ENCODE peak calls at places on chromosomes 3 and 15, in five cellular contexts. One of them, this sample, is unnamed.
A peak's percentile ranks its signal among the peaks of the same experiment; 100 is the strongest.

GRCh38 chr3:7285502-7285901 is 424.6 kb downstream of the GRM7 start:
- DNase-seq in kidney: no peak
- DNase-seq in fibroblast of lung: no peak
- DNase-seq in AG10803: no peak
- DNase-seq in AG09319: no peak
- DNase-seq in this sample: no peak

GRCh38 chr3:184067573-184068055 is 14.8 kb downstream of the HTR3C start:
- DNase-seq in kidney: no peak
- DNase-seq in fibroblast of lung: no peak
- DNase-seq in AG10803: no peak
- DNase-seq in AG09319: no peak
- DNase-seq in this sample: no peak

GRCh38 chr15:94937243-94937642 is 705.9 kb downstream of the MCTP2 start:
- DNase-seq in kidney: no peak
- DNase-seq in fibroblast of lung: no peak
- DNase-seq in AG10803: no peak
- DNase-seq in AG09319: no peak
- DNase-seq in this sample: no peak

GRCh38 chr15:89665449-89666146 is 10.3 kb upstream of the KIF7 start:
- DNase-seq in kidney: peak; percentile 86
- DNase-seq in fibroblast of lung: peak; percentile 71
- DNase-seq in AG10803: peak; percentile 70
- DNase-seq in AG09319: no peak
- DNase-seq in this sample: no peak

GRCh38 chr3:12733566-12733965 is 25.5 kb downstream of the TMEM40 start:
- DNase-seq in kidney: no peak
- DNase-seq in fibroblast of lung: no peak
- DNase-seq in AG10803: no peak
- DNase-seq in AG09319: no peak
- DNase-seq in this sample: no peak

GRCh38 chr3:190017575-190018288 is 103.0 kb downstream of the P3H2 start:
- DNase-seq in kidney: no peak
- DNase-seq in fibroblast of lung: peak; percentile 80
- DNase-seq in AG10803: peak; percentile 81
- DNase-seq in AG09319: peak; percentile 54
- DNase-seq in this sample: no peak

GRCh38 chr15:59237119-59237853 is 30.6 kb downstream of the LDHAL6B start:
- DNase-seq in kidney: no peak
- DNase-seq in fibroblast of lung: no peak
- DNase-seq in AG10803: no peak
- DNase-seq in AG09319: no peak
- DNase-seq in this sample: no peak

GRCh38 chr3:157099337-157100078 is 60.4 kb downstream of the CCNL1 start:
- DNase-seq in kidney: no peak
- DNase-seq in fibroblast of lung: peak; percentile 77
- DNase-seq in AG10803: peak; percentile 50
- DNase-seq in AG09319: no peak
- DNase-seq in this sample: no peak

GRCh38 chr15:91944334-91944733 is 90.8 kb downstream of the SLCO3A1 start:
- DNase-seq in kidney: no peak
- DNase-seq in fibroblast of lung: no peak
- DNase-seq in AG10803: no peak
- DNase-seq in AG09319: no peak
- DNase-seq in this sample: no peak

GRCh38 chr3:135304378-135304777 is 509.3 kb downstream of the EPHB1 start:
- DNase-seq in kidney: no peak
- DNase-seq in fibroblast of lung: no peak
- DNase-seq in AG10803: peak; percentile 3
- DNase-seq in AG09319: no peak
- DNase-seq in this sample: no peak

GRCh38 chr3:120908030-120908802 is at the start of gene STXBP5L:
- DNase-seq in kidney: peak; percentile 89
- DNase-seq in fibroblast of lung: peak; percentile 72
- DNase-seq in AG10803: peak; percentile 51
- DNase-seq in AG09319: peak; percentile 5
- DNase-seq in this sample: no peak

GRCh38 chr3:181534881-181535280 is 176.8 kb upstream of the SOX2 start:
- DNase-seq in kidney: no peak
- DNase-seq in fibroblast of lung: peak; percentile 40
- DNase-seq in AG10803: no peak
- DNase-seq in AG09319: no peak
- DNase-seq in this sample: no peak

GRCh38 chr15:63969652-63970421 is 76.4 kb downstream of the DAPK2 start:
- DNase-seq in kidney: peak; percentile 26
- DNase-seq in fibroblast of lung: no peak
- DNase-seq in AG10803: no peak
- DNase-seq in AG09319: no peak
- DNase-seq in this sample: no peak

GRCh38 chr3:194220776-194221735 is 85.1 kb downstream of the HES1 start:
- DNase-seq in kidney: no peak
- DNase-seq in fibroblast of lung: peak; percentile 88
- DNase-seq in AG10803: no peak
- DNase-seq in AG09319: no peak
- DNase-seq in this sample: no peak

GRCh38 chr3:64642327-64643151 is 45.3 kb downstream of the ADAMTS9 start:
- DNase-seq in kidney: peak; percentile 53
- DNase-seq in fibroblast of lung: no peak
- DNase-seq in AG10803: no peak
- DNase-seq in AG09319: no peak
- DNase-seq in this sample: no peak

GRCh38 chr3:182682263-182683229 is 110.8 kb upstream of the ATP11B start:
- DNase-seq in kidney: peak; percentile 74
- DNase-seq in fibroblast of lung: peak; percentile 48
- DNase-seq in AG10803: peak; percentile 21
- DNase-seq in AG09319: no peak
- DNase-seq in this sample: no peak

GRCh38 chr3:99708207-99708745 is 69.9 kb downstream of the COL8A1 start:
- DNase-seq in kidney: no peak
- DNase-seq in fibroblast of lung: peak; percentile 99
- DNase-seq in AG10803: peak; percentile 81
- DNase-seq in AG09319: no peak
- DNase-seq in this sample: no peak

GRCh38 chr3:18445421-18446066 is 20.4 kb upstream of the SATB1 start:
- DNase-seq in kidney: no peak
- DNase-seq in fibroblast of lung: no peak
- DNase-seq in AG10803: no peak
- DNase-seq in AG09319: no peak
- DNase-seq in this sample: no peak

GRCh38 chr3:46416134-46417119 is 9.4 kb downstream of the CCRL2 start:
- DNase-seq in kidney: no peak
- DNase-seq in fibroblast of lung: no peak
- DNase-seq in AG10803: no peak
- DNase-seq in AG09319: no peak
- DNase-seq in this sample: no peak

GRCh38 chr3:5221701-5222100 is 34.2 kb downstream of the EDEM1 start:
- DNase-seq in kidney: no peak
- DNase-seq in fibroblast of lung: no peak
- DNase-seq in AG10803: no peak
- DNase-seq in AG09319: no peak
- DNase-seq in this sample: no peak

GRCh38 chr3:64759811-64760210 is 72.0 kb upstream of the ADAMTS9 start:
- DNase-seq in kidney: no peak
- DNase-seq in fibroblast of lung: no peak
- DNase-seq in AG10803: no peak
- DNase-seq in AG09319: no peak
- DNase-seq in this sample: no peak

GRCh38 chr3:171453175-171453868 is 6.9 kb downstream of the TNIK start:
- DNase-seq in kidney: no peak
- DNase-seq in fibroblast of lung: no peak
- DNase-seq in AG10803: no peak
- DNase-seq in AG09319: no peak
- DNase-seq in this sample: no peak

GRCh38 chr15:93091465-93091864 is 2.5 kb upstream of the RGMA start:
- DNase-seq in kidney: no peak
- DNase-seq in fibroblast of lung: no peak
- DNase-seq in AG10803: no peak
- DNase-seq in AG09319: no peak
- DNase-seq in this sample: no peak

GRCh38 chr3:125512135-125512920 is 7.7 kb downstream of the SNX4 start:
- DNase-seq in kidney: no peak
- DNase-seq in fibroblast of lung: peak; percentile 61
- DNase-seq in AG10803: peak; percentile 1
- DNase-seq in AG09319: no peak
- DNase-seq in this sample: no peak

GRCh38 chr15:73034213-73034612 is 18.1 kb upstream of the NEO1 start:
- DNase-seq in kidney: no peak
- DNase-seq in fibroblast of lung: no peak
- DNase-seq in AG10803: no peak
- DNase-seq in AG09319: no peak
- DNase-seq in this sample: no peak

GRCh38 chr3:112688085-112688769 is 47.3 kb upstream of the CCDC80 start:
- DNase-seq in kidney: no peak
- DNase-seq in fibroblast of lung: peak; percentile 39
- DNase-seq in AG10803: no peak
- DNase-seq in AG09319: no peak
- DNase-seq in this sample: no peak

GRCh38 chr15:85063088-85063487 is 81.4 kb downstream of the PDE8A start:
- DNase-seq in kidney: no peak
- DNase-seq in fibroblast of lung: no peak
- DNase-seq in AG10803: peak; percentile 5
- DNase-seq in AG09319: no peak
- DNase-seq in this sample: no peak

GRCh38 chr3:129576514-129577345 is 29.7 kb downstream of the PLXND1 start:
- DNase-seq in kidney: peak; percentile 88
- DNase-seq in fibroblast of lung: no peak
- DNase-seq in AG10803: peak; percentile 28
- DNase-seq in AG09319: no peak
- DNase-seq in this sample: no peak

GRCh38 chr3:36923523-36923943 is 21.3 kb downstream of the TRANK1 start:
- DNase-seq in kidney: no peak
- DNase-seq in fibroblast of lung: no peak
- DNase-seq in AG10803: no peak
- DNase-seq in AG09319: no peak
- DNase-seq in this sample: no peak

GRCh38 chr15:45378149-45378912 is at the start of gene GATM:
- DNase-seq in kidney: peak; percentile 94
- DNase-seq in fibroblast of lung: peak; percentile 85
- DNase-seq in AG10803: peak; percentile 79
- DNase-seq in AG09319: peak; percentile 42
- DNase-seq in this sample: peak; percentile 46
- TF ChIP-seq CTCF in kidney: peak; percentile 4
- TF ChIP-seq CTCF in fibroblast of lung: peak; percentile 58
- TF ChIP-seq CTCF in AG10803: peak; percentile 60
- TF ChIP-seq CTCF in AG09319: peak; percentile 46
- TF ChIP-seq CTCF in this sample: no peak

DNA sequence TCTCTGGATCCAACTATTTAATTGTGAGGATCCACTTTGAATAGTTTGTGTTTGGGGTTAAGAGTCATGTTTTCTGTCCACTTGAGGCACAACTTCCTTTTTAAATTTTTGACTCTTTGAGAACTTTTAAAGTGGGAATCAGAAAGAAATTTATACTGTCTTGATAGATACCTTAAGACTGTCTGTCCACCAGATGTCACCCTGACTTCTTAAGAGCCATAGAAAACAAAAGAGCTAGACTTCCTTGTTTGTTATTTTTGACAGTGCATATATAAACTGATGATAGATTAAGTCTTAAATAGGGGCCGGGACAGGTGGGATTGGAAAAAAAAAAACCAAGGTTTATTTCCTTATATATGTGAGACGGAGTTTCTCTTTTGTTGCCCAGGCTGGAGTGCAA is 52.1 kb upstream of the WDR72 start:
- DNase-seq in kidney: no peak
- DNase-seq in fibroblast of lung: no peak
- DNase-seq in AG10803: peak; percentile 0
- DNase-seq in AG09319: no peak
- DNase-seq in this sample: no peak
- TF ChIP-seq CTCF in kidney: peak; percentile 31
- TF ChIP-seq CTCF in fibroblast of lung: peak; percentile 5
- TF ChIP-seq CTCF in AG10803: no peak
- TF ChIP-seq CTCF in AG09319: no peak
- TF ChIP-seq CTCF in this sample: no peak

DNA sequence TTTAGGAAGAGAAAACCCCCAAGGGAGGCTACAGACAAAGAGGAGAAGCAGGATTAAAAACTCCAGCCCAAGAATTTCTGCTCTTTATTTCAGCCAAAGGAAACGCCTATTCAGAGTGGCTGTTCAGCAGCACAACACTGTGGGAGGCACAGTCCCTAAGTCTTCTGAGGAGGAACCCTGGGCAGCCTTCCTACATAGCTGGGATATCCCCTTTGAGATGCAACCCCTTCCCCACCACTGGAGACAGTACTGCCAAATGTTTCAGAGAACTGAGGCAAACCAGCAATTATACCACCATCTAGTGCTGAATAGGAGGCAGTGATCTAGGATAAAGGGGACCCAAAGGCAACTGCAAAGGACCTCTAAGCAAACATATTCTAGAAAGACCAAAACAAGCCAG is 168.1 kb downstream of the VPS13C start:
- DNase-seq in kidney: no peak
- DNase-seq in fibroblast of lung: no peak
- DNase-seq in AG10803: no peak
- DNase-seq in AG09319: no peak
- DNase-seq in this sample: no peak
- TF ChIP-seq CTCF in kidney: no peak
- TF ChIP-seq CTCF in fibroblast of lung: no peak
- TF ChIP-seq CTCF in AG10803: no peak
- TF ChIP-seq CTCF in AG09319: no peak
- TF ChIP-seq CTCF in this sample: no peak

GRCh38 chr3:72345980-72346379 is 502.3 kb downstream of the SHQ1 start:
- DNase-seq in kidney: no peak
- DNase-seq in fibroblast of lung: no peak
- DNase-seq in AG10803: no peak
- DNase-seq in AG09319: no peak
- DNase-seq in this sample: no peak

GRCh38 chr3:72346526-72346926 is 501.7 kb downstream of the SHQ1 start:
- DNase-seq in kidney: no peak
- DNase-seq in fibroblast of lung: peak; percentile 99
- DNase-seq in AG10803: peak; percentile 99
- DNase-seq in AG09319: peak; percentile 97
- DNase-seq in this sample: no peak

GRCh38 chr3:72348357-72348756 is 499.9 kb downstream of the SHQ1 start:
- DNase-seq in kidney: no peak
- DNase-seq in fibroblast of lung: no peak
- DNase-seq in AG10803: no peak
- DNase-seq in AG09319: no peak
- DNase-seq in this sample: no peak

GRCh38 chr3:72345237-72345878 is 502.9 kb downstream of the SHQ1 start:
- DNase-seq in kidney: no peak
- DNase-seq in fibroblast of lung: peak; percentile 73
- DNase-seq in AG10803: peak; percentile 57
- DNase-seq in AG09319: no peak
- DNase-seq in this sample: no peak

GRCh38 chr3:72347819-72348319 is 500.4 kb downstream of the SHQ1 start:
- DNase-seq in kidney: peak; percentile 94
- DNase-seq in fibroblast of lung: peak; percentile 94
- DNase-seq in AG10803: peak; percentile 91
- DNase-seq in AG09319: peak; percentile 77
- DNase-seq in this sample: no peak
- TF ChIP-seq CTCF in kidney: no peak
- TF ChIP-seq CTCF in fibroblast of lung: peak; percentile 10
- TF ChIP-seq CTCF in AG10803: no peak
- TF ChIP-seq CTCF in AG09319: no peak
- TF ChIP-seq CTCF in this sample: no peak